ENCODE peak calls at places on chromosome 3, in six cellular contexts. H is EL; C is activated naive CD4-positive, alpha-beta T cell; I is GM04504; Q is NCI-H345; W is fibroblast of the conjunctiva. B is an unnamed sample.

GRCh38 chr3:157077565-157077991 is 82.4 kb downstream of the CCNL1 start:
- DNase-seq in Q (no peak), W (no peak), H (no peak), I (peak), C (no peak), B (no peak)

GRCh38 chr3:170387952-170388351 is 30.4 kb downstream of the SKIL start:
- DNase-seq in W (no peak), C (no peak), I (peak), Q (no peak), H (peak), B (no peak)

GRCh38 chr3:31567036-31567435 is 34.3 kb downstream of the STT3B start:
- DNase-seq in Q (no peak), W (no peak), I (no peak), H (peak), C (no peak), B (no peak)

GRCh38 chr3:9653565-9654248 is 4.4 kb downstream of the MTMR14 start:
- DNase-seq in C (no peak), H (no peak), Q (no peak), I (no peak), W (no peak), B (no peak)

GRCh38 chr3:123400169-123400568 is 48.7 kb downstream of the ADCY5 start:
- DNase-seq in W (no peak), C (no peak), I (no peak), Q (no peak), H (no peak), B (no peak)

GRCh38 chr3:128456776-128457715 is 9.6 kb downstream of the DNAJB8 start:
- DNase-seq in C (no peak), Q (no peak), W (no peak), I (no peak), H (no peak), B (no peak)

GRCh38 chr3:138307896-138308295 is 21.8 kb downstream of the NME9 start:
- DNase-seq in Q (no peak), H (no peak), C (no peak), I (no peak), W (no peak), B (no peak)

GRCh38 chr3:23129817-23130216 is 73.3 kb upstream of the UBE2E2 start:
- DNase-seq in I (peak), W (peak), C (no peak), H (peak), Q (peak), B (peak)

GRCh38 chr3:186825294-186825821 is 17.2 kb upstream of the ADIPOQ start:
- DNase-seq in Q (peak), H (peak), I (peak), C (no peak), W (peak), B (no peak)

GRCh38 chr3:64331605-64332004 is 106.3 kb upstream of the PRICKLE2 start:
- DNase-seq in H (no peak), W (no peak), Q (no peak), C (no peak), I (no peak), B (no peak)

GRCh38 chr3:194225988-194226663 is 90.2 kb downstream of the HES1 start:
- DNase-seq in Q (no peak), C (no peak), I (peak), H (no peak), W (no peak), B (no peak)

GRCh38 chr3:142941373-142942123 is 21.9 kb downstream of the PAQR9 start:
- DNase-seq in H (no peak), Q (no peak), W (no peak), C (no peak), I (no peak), B (no peak)

GRCh38 chr3:24160424-24160823 is 215.3 kb downstream of the NR1D2 start:
- DNase-seq in Q (no peak), H (peak), C (no peak), W (no peak), I (no peak), B (peak)

GRCh38 chr3:166052440-166052839 is 215.2 kb upstream of the BCHE start:
- DNase-seq in H (no peak), W (no peak), I (no peak), Q (no peak), C (no peak), B (no peak)

GRCh38 chr3:50318615-50319014 is 3.9 kb downstream of the HYAL2 start:
- DNase-seq in Q (no peak), I (no peak), W (no peak), C (no peak), H (no peak), B (no peak)

GRCh38 chr3:115085197-115085865 is 61.8 kb downstream of the ZBTB20 start:
- DNase-seq in Q (no peak), H (no peak), W (no peak), I (no peak), C (no peak), B (no peak)

GRCh38 chr3:176097036-176097435 is 1100.2 kb downstream of the TBL1XR1 start:
- DNase-seq in C (no peak), W (no peak), Q (no peak), I (no peak), H (no peak), B (no peak)

GRCh38 chr3:183862610-183863009 is 22.1 kb downstream of the PARL start:
- DNase-seq in I (no peak), C (no peak), Q (no peak), W (no peak), H (no peak), B (no peak)

GRCh38 chr3:152126260-152126659 is 142.5 kb upstream of the MBNL1 start:
- DNase-seq in I (peak), W (no peak), Q (no peak), C (no peak), H (peak), B (no peak)